ENCODE peak calls at places on chromosomes 5 and 9, in five cellular contexts. B, S, J, N and R are unnamed samples.

GRCh38 chr9:33318781-33319180 is 28.5 kb downstream of the NFX1 start:
- DNase-seq in S (no peak), N (no peak), B (no peak), J (no peak), R (no peak)

GRCh38 chr9:93577045-93577939 is 908 bp downstream of the PHF2 start:
- DNase-seq in B (no peak), N (peak), S (peak), J (no peak), R (no peak)

GRCh38 chr5:149759986-149760699 is 30.0 kb downstream of the PPARGC1B start:
- DNase-seq in N (no peak), J (no peak), S (no peak), B (no peak), R (no peak)

GRCh38 chr5:56610093-56610698 is 205.2 kb upstream of the MAP3K1 start:
- DNase-seq in B (no peak), N (no peak), J (no peak), S (no peak), R (no peak)

GRCh38 chr5:36610629-36611028 is 4.2 kb downstream of the SLC1A3 start:
- DNase-seq in J (no peak), B (no peak), S (no peak), N (no peak), R (no peak)

GRCh38 chr5:60521379-60522298 is 178.3 kb downstream of the DEPDC1B start:
- DNase-seq in J (no peak), S (no peak), B (no peak), N (no peak), R (no peak)

GRCh38 chr5:96726802-96727201 is 64.6 kb downstream of the CAST start:
- DNase-seq in S (no peak), J (no peak), N (no peak), B (no peak), R (no peak)

GRCh38 chr5:179821298-179822058 is 773 bp downstream of the SQSTM1 start:
- DNase-seq in B (peak), S (peak), N (peak), J (peak), R (peak)

GRCh38 chr5:30749971-30750370 is 443.5 kb upstream of the CDH6 start:
- DNase-seq in S (no peak), B (no peak), N (no peak), J (no peak), R (no peak)

GRCh38 chr5:43286623-43287022 is 26.6 kb downstream of the HMGCS1 start:
- DNase-seq in J (no peak), N (no peak), B (no peak), S (no peak), R (no peak)

GRCh38 chr5:171419663-171420428 is 399 bp downstream of the FGF18 start:
- DNase-seq in J (no peak), B (peak), N (peak), S (peak), R (no peak)

GRCh38 chr9:87063246-87063645 is 115.9 kb upstream of the GAS1 start:
- DNase-seq in J (no peak), S (no peak), N (no peak), B (peak), R (no peak)

GRCh38 chr9:86795861-86796497 is 151.3 kb downstream of the GAS1 start:
- DNase-seq in J (no peak), N (peak), B (peak), S (no peak), R (no peak)

GRCh38 chr9:36690769-36691168 is 118.1 kb downstream of the MELK start:
- DNase-seq in J (no peak), S (no peak), B (no peak), N (no peak), R (no peak)

GRCh38 chr9:112861638-112862555 is 28.8 kb downstream of the SLC46A2 start:
- DNase-seq in J (no peak), B (peak), S (no peak), N (peak), R (no peak)

GRCh38 chr5:108409781-108410180 is 27.9 kb upstream of the FBXL17 start:
- DNase-seq in S (no peak), J (no peak), N (no peak), B (no peak), R (no peak)

GRCh38 chr5:88683506-88684135 is 199.4 kb downstream of the MEF2C start:
- DNase-seq in B (no peak), S (no peak), N (no peak), J (no peak), R (no peak)

GRCh38 chr5:93790401-93790800 is 49.0 kb upstream of the POU5F2 start:
- DNase-seq in B (peak), N (peak), J (no peak), S (no peak), R (no peak)

GRCh38 chr9:86721843-86722705 is 225.2 kb downstream of the GAS1 start:
- DNase-seq in B (peak), J (no peak), S (no peak), N (peak), R (no peak)

GRCh38 chr9:20209421-20210340 is 412.6 kb downstream of the MLLT3 start:
- DNase-seq in S (no peak), N (no peak), J (no peak), B (no peak), R (no peak)

GRCh38 chr9:23663946-23664345 is 162.1 kb downstream of the ELAVL2 start:
- DNase-seq in J (no peak), N (no peak), B (no peak), S (no peak), R (no peak)

GRCh38 chr9:130638278-130639118 is 25.9 kb upstream of the PRDM12 start:
- DNase-seq in S (no peak), J (no peak), B (no peak), N (no peak), R (no peak)

GRCh38 chr5:181039961-181040915 is at the start of gene BTNL9:
- DNase-seq in J (no peak), N (no peak), B (peak), S (no peak), R (no peak)

GRCh38 chr5:181109489-181110013 is 21.4 kb downstream of the OR2V1 start:
- DNase-seq in J (no peak), N (no peak), B (no peak), S (no peak), R (no peak)

GRCh38 chr5:1749346-1750124 is 50.1 kb downstream of the MRPL36 start:
- DNase-seq in S (no peak), N (no peak), J (no peak), B (no peak), R (no peak)

GRCh38 chr5:143051244-143052058 is 281.3 kb downstream of the ARHGAP26 start:
- DNase-seq in B (peak), J (no peak), N (peak), S (no peak), R (no peak)

GRCh38 chr5:6404129-6404528 is 25.8 kb upstream of the MED10 start:
- DNase-seq in B (no peak), N (no peak), S (no peak), J (no peak), R (no peak)

GRCh38 chr5:17346811-17347210 is 129.4 kb downstream of the BASP1 start:
- DNase-seq in S (no peak), J (no peak), B (peak), N (no peak), R (no peak)

GRCh38 chr5:110105692-110106091 is 416.0 kb downstream of the MAN2A1 start:
- DNase-seq in N (peak), J (no peak), S (no peak), B (peak), R (no peak)

GRCh38 chr9:87703636-87704276 is 22.2 kb upstream of the CTSL start:
- DNase-seq in N (no peak), S (no peak), J (no peak), B (no peak), R (no peak)

GRCh38 chr5:78213799-78214198 is 80.7 kb downstream of the AP3B1 start:
- DNase-seq in S (no peak), B (no peak), J (no peak), N (no peak), R (no peak)

GRCh38 chr9:127128341-127129072 is 6.1 kb upstream of the ANGPTL2 start:
- DNase-seq in B (no peak), S (peak), J (no peak), N (peak), R (no peak)

GRCh38 chr9:135887585-135888050 is 19.7 kb downstream of the CAMSAP1 start:
- DNase-seq in J (peak), N (no peak), S (no peak), B (no peak), R (no peak)

GRCh38 chr9:14531424-14532269 is 161.6 kb downstream of the ZDHHC21 start:
- DNase-seq in B (no peak), J (no peak), S (no peak), N (no peak), R (no peak)

GRCh38 chr5:103487253-103487652 is 75.3 kb downstream of the NUDT12 start:
- DNase-seq in N (no peak), B (no peak), S (no peak), J (no peak), R (no peak)

DNA sequence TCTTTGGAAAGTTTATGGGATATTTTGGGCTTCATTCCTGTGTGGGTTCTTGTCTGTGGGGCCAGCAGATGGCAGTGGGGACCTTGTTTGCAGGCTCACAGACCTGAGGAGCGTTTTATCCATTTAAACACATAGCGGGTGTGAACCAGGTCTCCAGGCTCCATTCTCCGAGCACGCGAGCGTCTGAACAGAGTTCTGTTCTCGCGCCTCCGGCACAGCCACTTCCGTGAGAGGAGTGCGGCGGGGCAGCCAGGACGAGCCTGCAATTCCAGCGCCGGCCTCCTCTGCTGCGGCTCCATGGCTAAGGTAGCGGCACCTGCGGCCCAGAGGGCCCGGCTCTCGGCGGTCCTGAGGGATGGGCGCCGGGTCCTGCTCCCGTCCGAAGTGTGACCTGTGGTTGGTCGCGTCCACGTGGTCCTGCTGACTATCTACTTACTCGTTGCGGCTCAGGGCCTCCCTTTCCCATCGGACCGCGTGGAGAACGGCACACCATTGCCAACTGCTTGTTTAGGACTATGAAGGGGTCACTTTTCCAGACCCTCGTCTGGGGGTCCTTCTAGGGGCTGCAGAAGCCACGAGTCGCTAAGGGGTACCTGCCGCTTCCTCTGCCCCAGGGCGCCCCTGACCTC is 7.3 kb downstream of the NRARP start:
- DNase-seq in N (no peak), B (peak), J (no peak), S (peak), R (no peak)
- TF ChIP-seq CTCF in N (peak), B (peak), J (no peak), S (no peak), R (peak)

GRCh38 chr9:97373311-97373710 is 38.6 kb upstream of the TDRD7 start:
- DNase-seq in N (no peak), S (no peak), J (no peak), B (no peak), R (no peak)

GRCh38 chr9:97374811-97375210 is 37.1 kb upstream of the TDRD7 start:
- DNase-seq in S (no peak), N (no peak), J (no peak), B (no peak), R (no peak)

GRCh38 chr9:97368964-97369363 is 42.9 kb upstream of the TDRD7 start:
- DNase-seq in N (no peak), J (no peak), B (no peak), S (no peak), R (no peak)

GRCh38 chr9:97376902-97377301 is 35.0 kb upstream of the TDRD7 start:
- DNase-seq in S (no peak), N (no peak), J (no peak), B (no peak), R (no peak)

GRCh38 chr9:97372580-97372979 is 39.3 kb upstream of the TDRD7 start:
- DNase-seq in B (no peak), N (no peak), S (no peak), J (no peak), R (no peak)
- TF ChIP-seq CTCF in B (no peak), N (no peak), S (no peak), J (no peak), R (no peak)

GRCh38 chr9:133456409-133456808 is 3.4 kb upstream of the CACFD1 start:
- DNase-seq in N (no peak), S (no peak), J (no peak), B (no peak), R (no peak)
- TF ChIP-seq CTCF in N (no peak), S (no peak), J (no peak), B (peak), R (no peak)

DNA sequence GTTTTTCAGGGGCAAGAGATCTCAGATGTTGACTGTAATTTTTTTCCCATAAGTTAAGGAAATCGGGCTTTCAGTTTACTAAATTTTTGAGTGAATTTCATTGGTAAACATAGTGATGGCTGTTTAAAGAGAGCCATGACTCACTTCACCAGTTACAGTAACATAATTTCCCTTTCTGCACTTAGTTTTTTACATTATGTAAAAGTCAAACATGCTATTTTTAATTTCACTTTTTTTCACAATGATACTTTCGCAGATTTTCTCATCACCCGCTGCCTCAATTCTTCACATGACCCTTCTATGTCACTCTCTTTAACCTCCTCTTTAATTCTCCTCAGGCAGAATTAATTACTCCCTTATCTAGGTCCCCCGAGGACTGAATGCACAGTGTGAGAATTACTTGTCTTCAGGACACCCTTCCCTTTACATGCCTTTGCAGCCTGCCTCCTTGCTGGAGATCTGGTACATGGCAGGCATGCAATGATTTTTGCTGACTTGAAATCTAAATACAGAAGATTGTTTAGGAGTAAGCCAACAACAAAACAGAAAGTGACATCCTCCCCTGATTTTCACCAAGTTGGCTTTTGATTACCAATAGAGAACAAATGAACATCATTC is 217.5 kb upstream of the S1PR3 start:
- DNase-seq in S (no peak), J (no peak), N (peak), B (peak), R (no peak)
- TF ChIP-seq CTCF in S (no peak), J (no peak), N (no peak), B (peak), R (no peak)

GRCh38 chr5:55176176-55176818 is 3.3 kb upstream of the CDC20B start:
- DNase-seq in J (no peak), N (peak), B (no peak), S (peak), R (peak)
- TF ChIP-seq CTCF in J (no peak), N (peak), B (no peak), S (peak), R (peak)

GRCh38 chr9:89808076-89808701 is 203.4 kb downstream of the GADD45G start:
- DNase-seq in N (no peak), J (no peak), B (peak), S (no peak), R (no peak)
- TF ChIP-seq CTCF in N (no peak), J (no peak), B (peak), S (no peak), R (peak)